ENCODE peak calls at places on chromosomes 16 and 17, in seven cellular contexts. V is upper lobe of left lung, K is mammary epithelial cell, J is ovary, I is trophoblast cell, P is heart right ventricle, Q is neural progenitor cell. C is an unnamed sample. For H3K9me3, the result is how much of the 10 kb centered on the place peaks cover.

GRCh38 chr16:72637306-72637705 is 410.6 kb downstream of the ZFHX3 start:
- DNase-seq in V (no peak), K (peak), J (no peak), I (no peak), P (no peak), Q (no peak), C (no peak)

GRCh38 chr17:28612936-28613872 is 781 bp downstream of the RSKR start:
- DNase-seq in V (no peak), K (peak), J (no peak), I (no peak), P (peak), Q (peak), C (no peak)

GRCh38 chr17:1989135-1989534 is 36.0 kb downstream of the RTN4RL1 start:
- DNase-seq in V (no peak), K (peak), J (no peak), I (no peak), P (no peak), Q (no peak), C (no peak)

GRCh38 chr16:47847220-47847970 is 308.4 kb downstream of the ABCC12 start:
- DNase-seq in V (no peak), K (peak), J (no peak), I (no peak), P (no peak), Q (no peak), C (no peak)

GRCh38 chr17:1422907-1423306 is 22.9 kb upstream of the YWHAE start:
- DNase-seq in V (peak), K (peak), J (no peak), I (peak), P (peak), Q (no peak), C (no peak)

GRCh38 chr16:54584121-54584520 is 297.5 kb upstream of the IRX3 start:
- DNase-seq in V (no peak), K (no peak), J (no peak), I (peak), P (no peak), Q (no peak), C (no peak)

GRCh38 chr17:73288534-73289302 is 23.1 kb downstream of the CDC42EP4 start:
- DNase-seq in V (peak), K (no peak), J (peak), I (no peak), P (peak), Q (no peak), C (no peak)

GRCh38 chr17:49687878-49688491 is 10.1 kb upstream of the SPOP start:
- DNase-seq in V (peak), K (no peak), J (no peak), I (peak), P (peak), Q (no peak), C (no peak)

GRCh38 chr16:56866955-56867830 is 2.2 kb downstream of the SLC12A3 start:
- DNase-seq in V (no peak), K (peak), J (peak), I (no peak), P (peak), Q (peak), C (no peak)

GRCh38 chr17:29565643-29566472 is 979 bp downstream of the ABHD15 start:
- DNase-seq in V (peak), K (no peak), J (no peak), I (peak), P (peak), Q (peak), C (peak)

GRCh38 chr16:26158142-26158759 is 466.5 kb downstream of the HS3ST4 start:
- DNase-seq in V (no peak), K (no peak), J (no peak), I (no peak), P (no peak), Q (no peak), C (no peak)
- H3K9me3 ChIP-seq in V (under half), K (under half), J (under half), I (under half), P (under half), Q (under half), C (under half)

DNA sequence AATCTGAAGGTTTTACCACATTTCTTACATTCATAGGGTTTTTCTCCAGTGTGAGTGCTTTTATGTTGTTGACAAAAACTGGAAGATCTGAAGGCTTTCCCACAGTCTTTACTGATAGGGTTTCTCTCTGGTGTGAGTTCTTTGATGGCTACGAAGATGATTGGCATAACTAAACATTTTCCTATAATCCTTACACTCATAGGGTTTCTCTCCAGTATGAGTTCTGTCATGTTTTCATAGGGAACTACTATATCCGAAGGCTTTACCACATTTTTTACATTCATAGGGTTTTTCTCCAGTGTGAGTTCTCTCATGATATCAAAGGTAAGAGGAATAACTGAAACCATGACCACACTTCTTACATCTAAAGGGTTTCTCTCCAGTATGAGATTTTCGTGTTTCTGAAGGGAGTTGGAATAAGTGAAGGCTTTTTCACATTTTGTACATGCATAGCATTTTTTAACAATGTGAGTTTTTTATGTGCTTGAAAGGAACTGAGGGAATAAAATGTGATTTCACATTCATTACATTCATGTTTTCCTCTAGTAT is 1987.7 kb downstream of the TP53TG3F start:
- DNase-seq in V (no peak), K (no peak), J (no peak), I (no peak), P (no peak), Q (no peak), C (no peak)
- H3K9me3 ChIP-seq in V (under half), K (under half), J (under half), I (under half), P (half or more), Q (under half), C (under half)

DNA sequence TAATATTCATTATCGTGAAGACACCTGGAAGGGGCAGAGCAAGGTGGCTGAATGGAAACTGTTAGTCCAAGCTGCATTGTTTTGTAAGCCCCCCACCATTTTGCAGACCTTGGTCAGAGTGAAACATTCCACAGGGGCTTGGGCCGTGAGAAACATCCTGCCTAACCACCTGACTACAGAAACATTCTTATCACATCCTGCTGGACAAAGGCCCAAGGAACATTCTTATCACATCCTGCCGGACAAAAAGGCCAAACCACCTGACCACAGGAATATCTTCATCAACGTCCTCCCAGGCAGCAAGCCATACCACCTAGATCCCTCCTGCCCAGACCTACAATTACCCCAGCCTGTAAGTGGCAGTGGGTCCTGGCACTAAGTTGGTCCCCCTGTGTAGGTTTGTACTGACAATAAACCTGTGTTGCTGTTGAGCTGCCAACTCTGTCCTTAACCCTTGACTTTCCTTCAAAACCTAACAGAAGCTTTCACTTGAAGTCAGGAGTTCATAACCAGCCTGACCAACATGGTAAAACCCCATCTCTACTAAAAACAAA is 19.6 kb downstream of the ATF7IP2 start:
- DNase-seq in V (no peak), K (no peak), J (no peak), I (no peak), P (peak), Q (no peak), C (no peak)
- H3K9me3 ChIP-seq in V (under half), K (under half), J (under half), I (under half), P (half or more), Q (under half), C (under half)

GRCh38 chr17:53168413-53168812 is 654.3 kb upstream of the KIF2B start:
- DNase-seq in V (no peak), K (no peak), J (no peak), I (no peak), P (no peak), Q (no peak), C (no peak)
- H3K9me3 ChIP-seq in V (under half), K (under half), J (under half), I (under half), P (under half), Q (under half), C (under half)

DNA sequence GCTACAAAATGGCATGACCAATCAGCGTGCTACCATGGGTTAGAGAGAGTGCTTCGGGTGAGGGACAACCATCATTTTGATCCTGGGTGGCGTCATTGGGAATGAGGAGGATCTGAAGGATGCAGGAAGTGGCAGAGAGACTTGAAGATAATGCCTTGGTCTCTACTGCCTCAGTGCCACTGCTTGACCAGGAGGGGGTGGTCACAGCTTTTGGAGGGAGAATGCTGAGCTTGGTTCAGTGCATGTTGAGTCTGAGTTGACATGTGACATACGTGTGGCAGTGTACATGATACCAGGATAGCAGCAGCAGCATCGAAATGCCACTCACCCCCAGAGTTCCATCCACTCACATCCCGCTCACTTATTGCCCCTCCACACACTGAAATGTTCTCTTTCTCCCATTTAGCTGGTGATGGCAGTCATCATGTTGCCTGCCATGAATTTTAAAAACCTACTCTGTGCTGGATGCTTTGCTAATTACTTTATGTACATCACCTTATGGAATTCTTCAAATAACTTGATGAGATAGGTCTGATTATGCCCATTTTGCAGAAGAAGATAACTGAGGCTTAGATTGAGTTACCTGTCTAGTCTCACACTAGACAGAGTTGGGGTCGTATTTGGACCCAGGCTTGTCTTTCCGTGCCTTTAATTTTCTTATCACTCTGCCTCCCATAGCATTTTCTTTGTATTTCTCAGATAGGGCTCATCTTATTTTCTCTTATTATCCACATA is 36.7 kb downstream of the ARSG start:
- DNase-seq in V (no peak), K (no peak), J (no peak), I (no peak), P (no peak), Q (no peak), C (no peak)
- H3K9me3 ChIP-seq in V (under half), K (under half), J (under half), I (under half), P (under half), Q (under half), C (under half)

DNA sequence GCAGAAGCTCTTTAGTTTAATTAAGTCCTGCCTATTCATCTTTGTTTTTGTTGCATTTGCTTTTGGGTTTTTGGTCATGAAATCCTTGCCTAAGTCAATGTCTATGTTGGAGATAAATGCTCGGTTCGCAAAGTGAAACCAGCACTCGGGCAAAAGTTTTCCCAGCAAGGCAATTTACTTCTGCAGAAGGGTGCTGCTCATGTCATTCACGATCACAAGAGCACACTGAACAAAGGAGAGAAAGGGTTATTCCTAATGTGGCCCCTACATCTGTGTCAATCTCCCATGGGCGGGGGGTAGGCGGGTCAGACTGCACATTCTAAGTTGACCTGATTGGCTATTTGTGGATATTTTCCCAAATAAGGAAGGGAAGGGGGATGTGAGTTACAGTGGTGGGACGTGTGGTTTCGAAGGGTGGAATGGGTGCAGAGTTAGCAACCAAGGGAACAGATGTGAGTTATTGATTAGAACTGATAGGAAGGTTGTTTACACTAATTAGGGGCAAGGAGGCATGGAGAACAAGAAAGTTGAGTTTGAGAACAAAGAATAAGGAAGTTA is 23.0 kb downstream of the ATF7IP2 start:
- DNase-seq in V (no peak), K (no peak), J (no peak), I (no peak), P (no peak), Q (no peak), C (no peak)
- H3K9me3 ChIP-seq in V (half or more), K (under half), J (under half), I (under half), P (half or more), Q (under half), C (under half)

DNA sequence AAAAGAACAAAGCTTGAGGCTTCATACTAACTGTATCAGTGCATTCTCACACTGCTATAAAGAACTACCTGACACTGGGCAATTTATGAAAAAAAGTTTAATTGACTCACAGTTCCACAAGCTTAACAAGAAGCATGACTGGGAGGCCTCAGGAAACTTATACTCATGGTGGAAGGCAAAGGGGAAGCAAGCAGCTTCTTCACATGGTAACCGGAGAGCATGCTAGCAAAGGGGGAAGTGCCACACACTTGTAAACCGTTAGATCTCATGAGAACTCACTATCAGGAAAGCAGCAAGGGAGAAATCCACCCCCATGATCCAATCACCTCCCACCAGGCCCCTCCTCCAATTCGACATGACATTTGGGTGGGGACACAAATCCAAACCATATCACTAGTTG is 25.3 kb downstream of the CTRB2 start:
- DNase-seq in V (no peak), K (no peak), J (no peak), I (no peak), P (no peak), Q (no peak), C (no peak)
- H3K9me3 ChIP-seq in V (under half), K (under half), J (under half), I (under half), P (under half), Q (under half), C (under half)

DNA sequence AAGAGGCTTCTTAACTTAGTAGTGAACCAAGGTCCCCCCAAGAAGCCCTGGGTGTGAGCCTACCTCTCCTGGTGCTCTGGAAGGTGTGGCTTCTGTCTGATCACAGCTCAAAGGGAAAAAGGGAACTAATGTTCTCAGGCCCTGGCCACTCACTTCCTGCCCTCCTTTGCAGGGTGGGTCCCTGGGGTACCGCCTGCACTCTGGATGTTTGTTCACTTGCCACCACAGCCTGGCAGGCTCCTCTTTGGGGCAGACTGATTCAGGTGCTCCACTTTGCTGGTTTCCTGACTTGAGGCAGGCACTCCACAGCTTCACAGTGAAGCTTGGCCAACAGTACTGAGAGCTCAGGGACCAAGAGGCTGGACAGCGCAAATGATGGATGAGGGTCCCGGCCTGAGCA is 5.9 kb upstream of the MYO15A start:
- DNase-seq in V (no peak), K (no peak), J (no peak), I (no peak), P (no peak), Q (no peak), C (no peak)
- H3K9me3 ChIP-seq in V (under half), K (under half), J (under half), I (under half), P (under half), Q (under half), C (under half)

GRCh38 chr17:15777297-15777696 is 45.2 kb downstream of the TBC1D26 start:
- DNase-seq in V (no peak), K (no peak), J (no peak), I (no peak), P (no peak), Q (no peak), C (no peak)

GRCh38 chr17:15780188-15780587 is 48.1 kb downstream of the TBC1D26 start:
- DNase-seq in V (no peak), K (no peak), J (no peak), I (no peak), P (no peak), Q (no peak), C (no peak)

GRCh38 chr17:15779119-15779518 is 47.0 kb downstream of the TBC1D26 start:
- DNase-seq in V (no peak), K (no peak), J (no peak), I (no peak), P (no peak), Q (no peak), C (no peak)

GRCh38 chr17:15776871-15777270 is 44.8 kb downstream of the TBC1D26 start:
- DNase-seq in V (no peak), K (no peak), J (no peak), I (no peak), P (no peak), Q (no peak), C (no peak)

GRCh38 chr17:15777717-15778116 is 45.6 kb downstream of the TBC1D26 start:
- DNase-seq in V (no peak), K (no peak), J (no peak), I (no peak), P (no peak), Q (no peak), C (no peak)
- H3K9me3 ChIP-seq in V (under half), K (under half), J (under half), I (under half), P (under half), Q (under half), C (under half)

GRCh38 chr16:69465881-69466280 is 41.5 kb downstream of the CYB5B start:
- DNase-seq in V (no peak), K (no peak), J (no peak), I (no peak), P (no peak), Q (no peak), C (no peak)

GRCh38 chr16:69471121-69471520 is 46.7 kb downstream of the CYB5B start:
- DNase-seq in V (no peak), K (no peak), J (no peak), I (no peak), P (no peak), Q (no peak), C (no peak)

GRCh38 chr16:69466547-69466946 is 42.1 kb downstream of the CYB5B start:
- DNase-seq in V (no peak), K (no peak), J (no peak), I (no peak), P (no peak), Q (no peak), C (no peak)

GRCh38 chr16:69467531-69468204 is 43.2 kb downstream of the CYB5B start:
- DNase-seq in V (no peak), K (no peak), J (no peak), I (no peak), P (no peak), Q (no peak), C (no peak)

DNA sequence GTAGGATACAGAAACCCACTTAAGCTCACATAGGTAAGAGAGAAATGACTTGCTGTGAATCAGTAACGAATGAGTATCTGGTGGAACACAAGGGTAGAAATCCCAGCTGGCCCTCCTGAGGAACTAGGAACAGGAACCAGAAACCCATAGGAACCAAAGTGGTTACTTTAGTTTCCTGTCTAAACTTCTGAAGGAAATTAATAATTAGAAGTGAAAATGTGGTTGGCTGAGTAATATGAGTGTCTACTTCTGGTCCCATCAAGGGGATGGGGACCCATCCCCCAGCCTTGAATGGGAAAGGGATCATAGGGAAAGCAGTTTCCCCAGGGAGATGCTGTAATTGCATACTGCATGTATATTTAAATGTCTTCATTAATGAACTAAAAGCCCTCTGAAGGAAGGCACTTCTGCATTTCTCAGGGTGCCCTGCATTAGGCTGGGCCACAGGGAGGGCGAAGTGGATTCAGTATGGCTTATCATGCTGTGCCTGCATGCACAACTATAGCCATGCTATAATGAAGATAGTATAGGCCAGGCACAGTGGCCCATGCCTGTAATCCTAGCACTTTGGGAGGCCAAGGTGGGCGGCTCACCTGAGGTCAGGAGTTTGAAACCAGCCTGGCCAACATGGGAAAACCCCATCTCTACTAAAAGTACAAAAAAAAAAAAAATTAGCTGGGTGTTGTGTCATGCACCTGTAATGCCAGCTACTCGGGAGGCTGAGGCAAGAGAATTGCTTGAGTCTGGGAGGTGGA is 45.6 kb downstream of the CYB5B start:
- DNase-seq in V (no peak), K (no peak), J (no peak), I (no peak), P (no peak), Q (no peak), C (no peak)
- H3K9me3 ChIP-seq in V (under half), K (under half), J (under half), I (under half), P (under half), Q (under half), C (under half)